ENCODE peak calls at places on chromosome 10, in seven cellular contexts. I is CD8-positive, alpha-beta T cell; T is IMR-90; V is tibial artery; P is heart left ventricle; M is spleen; F is right atrium auricular region. R is an unnamed sample.
A peak's percentile ranks its signal among the peaks of the same experiment; 100 is the strongest.

GRCh38 chr10:127694580-127695193 is 42.3 kb upstream of the FOXI2 start:
- DNase-seq in I (no peak), T (no peak), V (no peak), P (no peak), M (no peak), F (no peak), R (no peak)

GRCh38 chr10:73625004-73625883 is 16.0 kb downstream of the MYOZ1 start:
- DNase-seq in I (no peak), T (peak; percentile 25), V (peak; percentile 67), P (no peak), M (peak; percentile 84), F (no peak), R (no peak)

GRCh38 chr10:60714242-60714641 is 64.0 kb upstream of the CDK1 start:
- DNase-seq in I (no peak), T (no peak), V (no peak), P (no peak), M (no peak), F (no peak), R (no peak)

GRCh38 chr10:71290331-71290730 is 28.7 kb upstream of the SLC29A3 start:
- DNase-seq in I (no peak), T (no peak), V (no peak), P (peak; percentile 13), M (no peak), F (no peak), R (no peak)

GRCh38 chr10:12844796-12845524 is 156.6 kb downstream of the CCDC3 start:
- DNase-seq in I (no peak), T (peak; percentile 91), V (peak; percentile 71), P (no peak), M (no peak), F (peak; percentile 59), R (no peak)

GRCh38 chr10:71864861-71865473 is 13.9 kb upstream of the PSAP start:
- DNase-seq in I (no peak), T (peak; percentile 83), V (no peak), P (no peak), M (peak; percentile 48), F (no peak), R (no peak)

GRCh38 chr10:98967601-98968000 is 268.1 kb downstream of the HPSE2 start:
- DNase-seq in I (no peak), T (peak; percentile 46), V (no peak), P (no peak), M (no peak), F (no peak), R (no peak)

GRCh38 chr10:78304091-78305045 is 270.7 kb downstream of the RPS24 start:
- DNase-seq in I (peak; percentile 9), T (no peak), V (no peak), P (no peak), M (peak; percentile 76), F (peak; percentile 57), R (no peak)

GRCh38 chr10:94149702-94150101 is 156.0 kb downstream of the PLCE1 start:
- DNase-seq in I (no peak), T (no peak), V (no peak), P (no peak), M (no peak), F (no peak), R (no peak)

GRCh38 chr10:14686356-14686755 is 88.3 kb downstream of the FAM107B start:
- DNase-seq in I (no peak), T (no peak), V (no peak), P (no peak), M (no peak), F (no peak), R (no peak)

GRCh38 chr10:3827266-3827665 is 42.3 kb upstream of the KLF6 start:
- DNase-seq in I (no peak), T (no peak), V (no peak), P (no peak), M (no peak), F (no peak), R (no peak)

GRCh38 chr10:44383749-44384600 is 922 bp downstream of the CXCL12 start:
- DNase-seq in I (no peak), T (peak; percentile 54), V (peak; percentile 71), P (peak; percentile 41), M (peak; percentile 76), F (peak; percentile 58), R (peak; percentile 35)
- H3K4me3 ChIP-seq in I (no peak overlapping the region), T (peak overlapping the region; percentile 70), V (peak overlapping the region; percentile 73), P (peak overlapping the region; percentile 73), M (peak overlapping the region; percentile 39), F (peak overlapping the region; percentile 77), R (peak overlapping the region; percentile 46)

GRCh38 chr10:28314211-28314610 is 11.3 kb upstream of the MPP7 start:
- DNase-seq in I (no peak), T (no peak), V (no peak), P (no peak), M (no peak), F (no peak), R (no peak)

GRCh38 chr10:28315140-28315539 is 12.3 kb upstream of the MPP7 start:
- DNase-seq in I (no peak), T (no peak), V (no peak), P (no peak), M (no peak), F (no peak), R (no peak)

GRCh38 chr10:28311104-28311503 is 8.2 kb upstream of the MPP7 start:
- DNase-seq in I (no peak), T (no peak), V (no peak), P (no peak), M (no peak), F (no peak), R (no peak)

GRCh38 chr10:28317735-28318134 is 14.9 kb upstream of the MPP7 start:
- DNase-seq in I (no peak), T (no peak), V (no peak), P (no peak), M (no peak), F (no peak), R (no peak)

DNA sequence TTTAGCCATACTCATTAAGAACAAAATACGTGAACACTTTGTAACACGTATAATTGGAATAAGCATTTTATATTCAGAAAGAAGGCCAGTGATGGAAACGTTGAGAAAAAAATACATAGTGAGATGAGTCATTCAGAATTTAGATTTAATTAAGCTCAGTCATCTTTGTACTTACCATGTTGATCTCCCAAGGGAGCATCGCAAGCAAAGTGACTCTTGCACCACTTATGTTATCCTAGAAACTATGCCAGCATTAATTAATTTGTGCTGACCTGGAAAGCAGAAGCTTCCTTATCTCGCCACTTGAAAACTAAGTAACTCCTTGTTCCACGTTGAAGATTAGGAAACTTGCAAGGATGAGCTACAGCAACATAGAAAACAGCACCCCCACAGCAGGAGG is 9.7 kb upstream of the MPP7 start:
- DNase-seq in I (no peak), T (no peak), V (no peak), P (no peak), M (no peak), F (no peak), R (no peak)
- H3K27me3 ChIP-seq in I (no peaks in the 10 kb centered on the region), T (peaks cover 32% of the 10 kb centered on the region), V (no peaks in the 10 kb centered on the region), P (no peaks in the 10 kb centered on the region), M (no peaks in the 10 kb centered on the region), F (no peaks in the 10 kb centered on the region), R (peaks cover 4% of the 10 kb centered on the region)

GRCh38 chr10:67696029-67696428 is at the start of gene CTNNA3:
- DNase-seq in I (no peak), T (no peak), V (no peak), P (peak; percentile 31), M (no peak), F (no peak), R (no peak)
- H3K4me3 ChIP-seq in I (no peak within 1 kb of the TSS), T (no peak within 1 kb of the TSS), V (peak within 1 kb of the TSS; percentile 49), P (peak within 1 kb of the TSS; percentile 44), M (no peak within 1 kb of the TSS), F (peak within 1 kb of the TSS; percentile 42), R (peak within 1 kb of the TSS; percentile 48)

GRCh38 chr10:8060704-8061121 is 6.2 kb downstream of the GATA3 start:
- DNase-seq in I (no peak), T (no peak), V (no peak), P (no peak), M (no peak), F (no peak), R (no peak)

GRCh38 chr10:8057636-8058273 is 3.3 kb downstream of the GATA3 start:
- DNase-seq in I (no peak), T (no peak), V (no peak), P (no peak), M (no peak), F (no peak), R (no peak)

GRCh38 chr10:8058274-8059111 is 4.0 kb downstream of the GATA3 start:
- DNase-seq in I (no peak), T (no peak), V (no peak), P (no peak), M (no peak), F (no peak), R (no peak)

GRCh38 chr10:8060010-8060703 is 5.7 kb downstream of the GATA3 start:
- DNase-seq in I (peak; percentile 64), T (peak; percentile 25), V (no peak), P (no peak), M (no peak), F (no peak), R (no peak)

DNA sequence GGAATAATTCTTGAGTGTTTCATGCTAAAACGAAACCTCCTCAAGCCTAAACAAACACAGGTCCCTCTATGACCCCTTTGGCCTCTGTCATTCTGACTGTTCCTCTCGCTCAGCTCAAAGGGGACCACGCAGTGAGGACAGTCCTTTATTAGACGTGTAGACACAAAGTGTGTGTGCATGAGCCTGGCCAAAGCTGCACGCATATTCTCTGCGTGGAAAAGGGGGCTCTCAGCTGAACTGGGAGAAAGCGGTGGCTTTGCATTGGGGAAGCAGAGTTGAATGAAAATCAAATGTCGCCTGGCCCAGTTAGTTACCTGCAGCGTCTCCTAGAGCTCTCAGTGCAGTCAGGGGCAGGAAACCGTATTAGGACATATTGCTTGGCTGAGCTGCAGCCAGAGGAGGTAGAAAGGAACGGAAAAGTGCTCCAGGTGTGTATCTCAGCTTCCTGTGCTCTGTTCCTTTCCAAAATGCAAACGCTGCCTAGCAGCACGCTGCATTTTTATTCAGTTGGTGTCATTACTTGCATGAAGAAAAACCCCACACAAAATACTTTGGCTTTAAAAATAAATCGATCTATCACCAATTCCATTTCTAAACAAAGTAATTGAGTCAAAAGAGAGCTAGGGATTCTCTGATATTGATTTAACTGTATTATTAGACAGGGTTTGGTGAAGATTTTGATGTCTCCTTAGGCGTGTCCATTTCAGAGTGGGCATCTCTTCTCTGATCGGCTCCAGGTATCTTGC is 4.9 kb downstream of the GATA3 start:
- DNase-seq in I (no peak), T (no peak), V (no peak), P (no peak), M (no peak), F (no peak), R (no peak)
- H3K27me3 ChIP-seq in I (no peaks in the 10 kb centered on the region), T (peaks cover 81% of the 10 kb centered on the region), V (no peaks in the 10 kb centered on the region), P (peaks cover 67% of the 10 kb centered on the region), M (peaks cover 62% of the 10 kb centered on the region), F (peaks cover 15% of the 10 kb centered on the region), R (peaks cover 94% of the 10 kb centered on the region)

R was measured in dorsolateral prefrontal cortex.